ENCODE peak calls at places on chromosomes 11 and 22, in six cellular contexts. B is neuronal stem cell, T is aorta, I is Peyer's patch, X is testis, W is NT2/D1. Q is an unnamed sample. For H3K4me1 and H3K27me3, the result is how much of the 10 kb centered on the place peaks cover.

GRCh38 chr11:843086-843704 is 543 bp downstream of the TSPAN4 start:
- DNase-seq in X (no peak), B (no peak), T (no peak), I (no peak), W (no peak), Q (no peak)

GRCh38 chr11:45163956-45164575 is 17.6 kb downstream of the PRDM11 start:
- DNase-seq in B (no peak), W (no peak), I (no peak), T (peak), X (no peak), Q (no peak)

GRCh38 chr11:134271978-134272377 is 4.2 kb upstream of the GLB1L3 start:
- DNase-seq in B (no peak), T (no peak), W (no peak), X (no peak), I (no peak), Q (no peak)

GRCh38 chr22:30044369-30044768 is 35.9 kb upstream of the HORMAD2 start:
- DNase-seq in B (no peak), T (no peak), W (no peak), I (no peak), X (no peak), Q (no peak)

GRCh38 chr11:102427068-102427467 is 25.5 kb downstream of the TMEM123 start:
- DNase-seq in T (no peak), W (no peak), I (no peak), X (no peak), B (no peak), Q (no peak)

GRCh38 chr11:102117472-102118113 is 7.3 kb downstream of the YAP1 start:
- DNase-seq in I (no peak), X (no peak), W (no peak), B (no peak), T (no peak), Q (no peak)

GRCh38 chr11:130737866-130738431 is 178.3 kb downstream of the SNX19 start:
- DNase-seq in I (no peak), W (no peak), T (peak), B (no peak), X (peak), Q (no peak)

GRCh38 chr11:118528511-118528910 is 1.2 kb downstream of the TTC36 start:
- DNase-seq in W (no peak), B (no peak), I (no peak), T (no peak), X (no peak), Q (no peak)

GRCh38 chr22:17969732-17970131 is 54.6 kb downstream of the MICAL3 start:
- DNase-seq in B (no peak), X (no peak), W (no peak), I (no peak), T (no peak), Q (no peak)

GRCh38 chr11:22169833-22170232 is 23.1 kb upstream of the ANO5 start:
- DNase-seq in T (no peak), X (no peak), B (no peak), I (no peak), W (no peak), Q (no peak)

GRCh38 chr11:64803846-64804345 is 882 bp upstream of the MAP4K2 start:
- DNase-seq in X (no peak), W (no peak), B (no peak), T (no peak), I (no peak), Q (no peak)

GRCh38 chr11:64805481-64805880 is 2.5 kb upstream of the MAP4K2 start:
- DNase-seq in I (no peak), T (no peak), X (no peak), B (no peak), W (no peak), Q (no peak)

GRCh38 chr11:64802370-64803162 is 448 bp downstream of the MAP4K2 start:
- DNase-seq in X (peak), T (no peak), W (no peak), B (peak), I (peak), Q (no peak)

GRCh38 chr11:64803163-64803845 is at the start of gene MAP4K2:
- DNase-seq in W (peak), X (peak), B (peak), I (peak), T (peak), Q (peak)

GRCh38 chr11:64804346-64805210 is 1.6 kb upstream of the MAP4K2 start:
- DNase-seq in I (no peak), X (no peak), B (no peak), T (no peak), W (no peak), Q (no peak)
- H3K4me1 ChIP-seq in I (under half), X (under half), B (under half), T (under half), W (under half), Q (under half)

GRCh38 chr11:85758026-85758425 is 52.9 kb downstream of the SYTL2 start:
- DNase-seq in B (no peak), I (no peak), W (no peak), X (no peak), T (no peak), Q (no peak)

GRCh38 chr11:85755285-85755684 is 55.7 kb downstream of the SYTL2 start:
- DNase-seq in B (no peak), I (no peak), T (no peak), W (no peak), X (no peak), Q (no peak)

GRCh38 chr11:85759915-85760314 is 51.0 kb downstream of the SYTL2 start:
- DNase-seq in X (no peak), W (no peak), B (no peak), T (no peak), I (no peak), Q (no peak)

GRCh38 chr11:85758480-85759039 is 52.4 kb downstream of the SYTL2 start:
- DNase-seq in W (no peak), B (no peak), T (no peak), I (no peak), X (no peak), Q (no peak)

DNA sequence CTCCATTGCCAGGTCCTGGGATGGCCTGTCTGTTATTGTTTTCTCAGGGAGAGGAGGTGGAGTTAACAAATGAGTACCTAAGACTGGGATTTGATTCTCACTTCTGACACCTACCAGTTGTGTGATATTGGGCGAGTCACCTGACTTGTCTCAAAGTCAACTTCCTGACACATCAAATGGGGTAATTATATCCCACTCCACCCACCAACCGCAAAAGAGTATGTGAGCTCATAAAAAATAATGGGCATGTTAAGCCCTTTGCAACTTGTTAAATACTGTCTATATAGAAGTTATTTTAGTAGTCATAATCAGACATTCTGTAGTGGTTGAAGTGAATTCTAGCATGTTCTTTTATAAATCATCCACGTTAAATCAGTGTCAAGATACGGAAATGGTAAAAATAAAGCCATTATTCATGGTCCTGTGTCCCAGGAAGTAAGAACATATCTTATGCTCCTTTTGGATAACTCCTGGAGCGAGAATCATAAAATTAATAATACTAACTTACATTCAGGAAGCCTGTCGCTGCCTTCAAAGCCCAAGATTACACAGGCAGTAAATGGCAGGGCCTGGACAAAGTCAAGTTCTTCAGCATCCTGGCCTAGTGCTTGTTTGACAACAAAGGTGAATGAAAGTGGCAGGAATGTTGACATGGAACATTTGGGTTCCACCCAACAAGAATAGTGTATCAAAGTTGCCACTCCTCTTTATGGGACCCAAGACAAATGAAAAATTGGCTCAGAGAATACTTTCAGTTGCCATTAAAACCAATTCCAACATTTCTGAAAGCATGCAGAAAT is 54.3 kb downstream of the SYTL2 start:
- DNase-seq in X (no peak), I (peak), T (no peak), B (no peak), W (no peak), Q (no peak)
- H3K27me3 ChIP-seq in X (under half), I (under half), T (under half), B (under half), W (under half), Q (under half)

GRCh38 chr11:120563698-120564572 is 52.4 kb downstream of the GRIK4 start:
- DNase-seq in I (no peak), T (peak), B (peak), X (peak), W (no peak), Q (no peak)

GRCh38 chr11:120562806-120563425 is 51.4 kb downstream of the GRIK4 start:
- DNase-seq in B (no peak), I (no peak), T (peak), X (no peak), W (no peak), Q (no peak)

GRCh38 chr11:120566176-120566575 is 54.6 kb downstream of the GRIK4 start:
- DNase-seq in B (no peak), X (no peak), W (no peak), I (no peak), T (no peak), Q (no peak)

GRCh38 chr11:120564573-120565301 is 53.2 kb downstream of the GRIK4 start:
- DNase-seq in X (peak), B (peak), T (peak), W (no peak), I (peak), Q (no peak)

DNA sequence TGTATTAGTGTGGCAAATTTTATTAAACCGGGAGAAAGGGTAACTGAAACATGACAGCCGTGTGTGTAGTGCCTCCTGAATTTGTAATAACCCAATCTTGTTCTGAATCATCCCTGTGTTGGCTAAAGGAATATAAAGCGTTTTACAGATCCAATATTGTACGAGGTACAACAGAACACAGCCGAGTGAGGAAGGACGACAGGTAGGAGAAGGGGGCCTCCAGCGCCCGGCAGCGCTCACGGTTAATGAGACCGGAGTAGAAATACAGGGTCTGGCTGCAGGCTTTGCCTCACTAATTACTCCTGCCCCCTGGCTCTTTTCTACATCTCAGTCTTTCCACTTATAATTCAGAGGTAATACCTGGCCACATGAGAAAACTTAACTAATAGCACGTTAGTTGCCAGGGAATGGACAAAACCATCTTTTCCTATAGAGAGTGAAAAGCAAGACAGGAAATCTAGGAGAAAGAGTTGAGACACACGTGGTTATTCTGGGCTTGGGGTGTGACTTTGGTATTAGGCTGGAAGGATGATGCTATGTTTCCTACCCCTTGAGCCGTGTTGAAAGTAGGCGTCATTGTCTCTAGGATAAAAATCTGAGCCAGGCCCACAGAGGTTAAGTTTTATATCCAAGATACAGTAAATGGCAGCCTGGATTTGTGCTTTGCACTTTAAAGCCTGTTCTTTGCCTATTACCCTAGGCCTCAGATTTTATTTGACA is 54.0 kb downstream of the GRIK4 start:
- DNase-seq in T (no peak), X (no peak), I (no peak), B (no peak), W (no peak), Q (no peak)
- H3K4me3 ChIP-seq in T (no peak), X (peak), I (no peak), B (no peak), W (peak), Q (no peak)

GRCh38 chr22:50612168-50612714 is 11.6 kb downstream of the MAPK8IP2 start:
- DNase-seq in X (no peak), W (no peak), B (no peak), I (no peak), T (no peak), Q (no peak)
- H3K4me1 ChIP-seq in X (under half), W (under half), B (under half), I (under half), T (under half), Q (under half)

GRCh38 chr11:125190549-125190948 is 26.0 kb downstream of the PKNOX2 start:
- DNase-seq in W (no peak), X (no peak), T (peak), B (no peak), I (no peak), Q (no peak)
- H3K27me3 ChIP-seq in W (under half), X (under half), T (under half), B (under half), I (under half), Q (under half)

GRCh38 chr11:1856306-1857005 is 3.6 kb downstream of the LSP1 start:
- DNase-seq in B (no peak), T (no peak), X (no peak), W (no peak), I (no peak), Q (no peak)
- H3K4me3 ChIP-seq in B (no peak), T (no peak), X (no peak), W (no peak), I (no peak), Q (no peak)

DNA sequence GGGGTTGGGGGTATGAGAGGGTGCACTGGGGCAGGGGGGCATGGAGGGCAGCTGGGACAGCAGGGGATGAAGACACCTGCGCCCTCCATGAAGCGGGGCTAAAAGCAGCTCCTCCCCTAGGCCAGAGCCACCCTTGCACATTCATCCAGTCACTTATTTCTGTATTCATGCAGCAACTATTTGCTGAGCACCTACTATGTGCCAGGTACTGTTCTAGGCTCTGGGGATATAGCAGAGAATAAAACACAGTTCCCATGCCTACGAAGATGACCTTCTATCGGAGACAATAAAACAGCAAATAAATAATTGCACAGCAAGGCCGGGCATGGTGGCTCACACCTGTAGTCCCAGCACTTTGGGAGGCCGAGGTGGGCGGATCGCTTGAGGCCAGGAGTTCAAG is 5.3 kb downstream of the ALDH3B1 start:
- DNase-seq in X (no peak), I (no peak), W (no peak), T (no peak), B (no peak), Q (no peak)
- H3K4me1 ChIP-seq in X (under half), I (under half), W (half or more), T (under half), B (under half), Q (under half)

GRCh38 chr11:64524534-64525042 is 66.4 kb upstream of the SLC22A12 start:
- DNase-seq in W (no peak), I (no peak), X (no peak), T (peak), B (no peak), Q (no peak)
- H3K27me3 ChIP-seq in W (under half), I (under half), X (under half), T (under half), B (half or more), Q (under half)

DNA sequence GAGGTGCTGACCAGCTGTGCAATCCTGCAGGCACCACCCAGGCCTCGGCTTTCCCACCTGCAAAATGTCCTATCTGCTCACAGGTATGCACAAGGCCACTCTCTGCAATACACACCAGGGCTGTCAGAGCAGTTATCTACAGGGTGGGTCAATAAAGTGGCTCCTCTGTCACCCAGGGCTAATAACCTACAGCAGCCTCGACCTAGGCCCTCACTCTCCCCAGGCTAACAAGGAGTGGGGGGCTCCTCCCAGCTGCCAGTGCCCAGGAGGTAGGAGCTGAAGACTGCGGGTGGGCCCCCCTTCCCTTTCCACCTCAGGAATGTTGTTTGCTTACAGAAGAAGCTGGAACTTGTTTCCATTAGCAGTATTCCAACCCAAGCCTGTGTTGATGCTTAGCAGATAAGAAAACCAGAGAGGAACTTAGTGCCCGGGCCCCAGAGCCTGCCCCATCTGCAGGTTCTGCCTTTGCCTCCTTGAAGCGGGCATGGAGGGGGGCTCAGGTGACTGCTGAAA is 26.8 kb downstream of the MYH9 start:
- DNase-seq in W (no peak), X (no peak), B (no peak), I (no peak), T (no peak), Q (no peak)
- H3K4me3 ChIP-seq in W (no peak), X (no peak), B (no peak), I (no peak), T (no peak), Q (no peak)

GRCh38 chr22:20565761-20566160 is 58.4 kb downstream of the MED15 start:
- DNase-seq in T (peak), X (no peak), W (no peak), B (no peak), I (no peak), Q (no peak)
- H3K4me1 ChIP-seq in T (under half), X (under half), W (under half), B (under half), I (under half), Q (under half)